ENCODE peak calls at places on chromosomes 1 and 21, in seven cellular contexts. M is K562, G is HepG2, H is HCT116, Q is SK-N-SH, Y is H1, O is GM12878. R is an unnamed sample.

GRCh38 chr1:229371624-229372023 is 28.8 kb upstream of the CCSAP start:
- DNase-seq in M (no peak), G (no peak), H (no peak), Q (no peak), Y (no peak), O (no peak), R (no peak)

GRCh38 chr1:43270421-43271095 is 775 bp downstream of the TMEM125 start:
- DNase-seq in M (peak), G (no peak), H (peak), Q (peak), Y (peak), O (no peak), R (no peak)

GRCh38 chr1:37858931-37859506 is 373 bp downstream of the MTF1 start:
- DNase-seq in M (no peak), G (no peak), H (no peak), Q (no peak), Y (no peak), O (no peak), R (no peak)

GRCh38 chr1:68442822-68443556 is 6.8 kb downstream of the RPE65 start:
- DNase-seq in M (peak), G (peak), H (peak), Q (peak), Y (no peak), O (no peak), R (peak)

GRCh38 chr1:39272027-39272790 is 67.7 kb downstream of the MACF1 start:
- DNase-seq in M (peak), G (peak), H (no peak), Q (no peak), Y (no peak), O (peak), R (no peak)

GRCh38 chr1:220318673-220319072 is 46.4 kb upstream of the RAB3GAP2 start:
- DNase-seq in M (no peak), G (no peak), H (no peak), Q (no peak), Y (no peak), O (no peak), R (no peak)

GRCh38 chr1:44318097-44319088 is 36.7 kb downstream of the ERI3 start:
- DNase-seq in M (peak), G (peak), H (no peak), Q (peak), Y (peak), O (no peak), R (no peak)

GRCh38 chr1:182588460-182589396 is at the start of gene RNASEL:
- DNase-seq in M (peak), G (no peak), H (peak), Q (no peak), Y (no peak), O (no peak), R (no peak)

GRCh38 chr1:6490181-6491075 is 1.0 kb downstream of the PLEKHG5 start:
- DNase-seq in M (peak), G (peak), H (peak), Q (peak), Y (no peak), O (peak), R (no peak)

GRCh38 chr1:197106869-197107268 is 39.6 kb downstream of the ASPM start:
- DNase-seq in M (no peak), G (no peak), H (no peak), Q (no peak), Y (no peak), O (no peak), R (no peak)

GRCh38 chr1:175520186-175520585 is 223.2 kb downstream of the TNR start:
- DNase-seq in M (no peak), G (no peak), H (no peak), Q (no peak), Y (no peak), O (no peak), R (no peak)

GRCh38 chr1:84540759-84541158 is 33.5 kb downstream of the CTBS start:
- DNase-seq in M (no peak), G (no peak), H (no peak), Q (no peak), Y (no peak), O (no peak), R (no peak)

GRCh38 chr1:209675567-209676154 is 449 bp downstream of the G0S2 start:
- DNase-seq in M (no peak), G (no peak), H (no peak), Q (peak), Y (no peak), O (no peak), R (no peak)

GRCh38 chr1:1284370-1285101 is 4.3 kb downstream of the SCNN1D start:
- DNase-seq in M (no peak), G (no peak), H (no peak), Q (peak), Y (no peak), O (no peak), R (no peak)

GRCh38 chr1:45491464-45492260 is 699 bp upstream of the TESK2 start:
- DNase-seq in M (no peak), G (no peak), H (no peak), Q (no peak), Y (no peak), O (no peak), R (no peak)

GRCh38 chr1:26016944-26017545 is 4.5 kb upstream of the EXTL1 start:
- DNase-seq in M (no peak), G (no peak), H (no peak), Q (no peak), Y (no peak), O (no peak), R (no peak)

GRCh38 chr21:45747802-45748445 is 104.4 kb downstream of the PCBP3 start:
- DNase-seq in M (no peak), G (no peak), H (peak), Q (peak), Y (no peak), O (no peak), R (no peak)

DNA sequence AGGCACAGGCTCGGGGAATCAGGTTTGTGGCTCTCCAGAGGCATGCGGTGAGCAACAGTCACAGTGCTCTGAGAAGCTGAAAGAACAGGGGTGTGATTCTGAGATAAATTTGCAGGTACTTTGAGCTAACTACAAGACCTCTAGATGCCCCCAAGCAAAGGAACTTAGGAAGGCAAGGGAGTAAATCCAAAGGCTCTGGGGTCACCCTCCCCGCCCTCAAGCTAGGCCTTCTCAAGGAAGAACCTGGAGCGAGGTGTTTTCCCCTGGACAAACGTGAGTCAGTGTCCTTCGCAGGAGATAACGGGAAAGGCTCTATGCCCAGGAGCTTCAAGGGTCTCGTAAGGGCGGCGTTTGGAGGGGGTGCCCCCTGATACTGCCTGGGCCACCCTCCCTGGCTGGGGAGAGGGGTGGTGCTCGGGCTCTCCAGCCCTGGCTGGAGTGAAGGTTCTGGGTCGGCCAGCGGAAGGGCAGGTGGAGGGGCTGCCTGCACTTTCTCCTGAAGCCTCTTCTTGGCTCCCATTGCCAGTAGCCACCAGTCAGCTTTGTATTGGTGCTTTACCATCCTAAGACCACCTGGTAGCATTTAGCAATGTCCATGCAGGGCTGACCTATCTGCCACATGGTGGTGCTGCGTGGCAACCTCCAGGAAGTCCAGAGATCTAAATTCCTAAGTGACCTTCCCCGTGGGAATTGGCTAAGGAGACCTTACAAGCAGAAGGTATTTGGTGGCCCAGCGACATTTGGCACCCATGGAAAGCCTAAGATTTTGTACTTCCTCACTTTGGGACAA is 44.0 kb downstream of the GPR161 start:
- DNase-seq in M (peak), G (peak), H (peak), Q (peak), Y (no peak), O (no peak), R (no peak)
- TF ChIP-seq SIN3A in M (no peak), G (no peak), H (no peak), Q (no peak), Y (no peak), O (no peak), R (no peak)

DNA sequence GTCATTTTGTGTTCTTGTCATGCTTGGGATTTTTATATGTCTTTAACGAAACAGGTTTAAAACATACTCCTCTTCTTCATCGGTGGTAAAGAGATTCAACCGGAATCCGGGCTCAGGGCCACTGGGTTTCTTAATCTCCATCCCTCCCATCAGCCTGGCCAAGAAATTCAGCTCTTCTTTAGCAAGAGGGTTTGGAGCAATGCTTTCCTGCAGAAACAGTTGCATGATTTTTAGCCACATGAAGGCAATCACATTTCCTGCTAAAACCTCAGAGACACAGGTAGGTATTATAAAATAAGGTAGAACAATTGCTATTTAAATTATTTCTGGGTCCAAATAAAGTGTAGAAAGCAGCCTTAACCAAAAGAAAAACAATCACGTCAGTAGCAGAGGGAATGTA is 22.7 kb upstream of the LSM10 start:
- DNase-seq in M (no peak), G (no peak), H (no peak), Q (no peak), Y (no peak), O (no peak), R (no peak)
- H3K4me3 ChIP-seq in M (no peak), G (no peak), H (no peak), Q (no peak), Y (no peak), O (no peak), R (no peak)

DNA sequence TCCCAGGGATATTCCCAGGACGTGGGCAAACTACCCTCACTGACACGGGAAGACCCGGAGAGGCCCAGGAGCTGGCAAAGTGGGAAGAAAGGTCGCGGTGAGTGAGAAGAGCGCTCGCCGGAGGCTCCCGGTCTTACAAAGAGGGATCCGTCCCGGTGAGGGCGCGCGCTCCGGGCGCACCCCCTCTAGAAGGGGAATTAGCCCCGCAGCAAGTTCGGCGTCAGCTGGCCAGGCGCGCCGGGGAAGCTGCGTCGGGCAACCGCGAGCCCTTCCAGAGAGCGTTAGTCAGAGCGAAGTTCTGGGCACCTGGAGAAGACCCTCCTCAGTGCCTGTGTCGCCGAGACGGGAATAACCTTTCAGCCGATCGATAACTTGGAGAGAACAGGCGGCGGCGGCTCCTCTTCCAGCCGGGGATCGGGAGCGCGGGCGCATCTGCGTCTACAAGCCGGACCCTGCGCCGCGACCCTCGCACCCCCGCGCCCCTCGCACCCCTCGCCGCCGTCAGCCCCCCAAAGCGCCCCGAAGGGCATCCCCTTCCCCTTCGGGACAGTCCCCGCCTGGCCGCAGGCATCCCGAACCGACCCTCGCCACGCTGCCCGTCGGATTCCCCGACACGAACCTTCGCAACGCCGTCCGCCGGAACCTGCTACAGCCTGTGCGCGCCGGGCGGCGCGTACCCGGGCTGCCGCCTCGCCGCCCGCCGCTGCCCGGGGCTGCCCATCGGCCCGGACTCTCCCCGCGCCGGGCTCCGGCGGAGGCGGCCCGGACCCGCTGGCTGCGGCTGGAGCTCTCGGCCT is 485 bp downstream of the SIPA1L2 start:
- DNase-seq in M (no peak), G (no peak), H (no peak), Q (peak), Y (no peak), O (no peak), R (no peak)
- TF ChIP-seq SIN3A in M (no peak), G (no peak), H (no peak), Q (no peak), Y (peak), O (no peak), R (no peak)

GRCh38 chr1:31798086-31798432 is 17.8 kb downstream of the SPOCD1 start:
- DNase-seq in M (no peak), G (no peak), H (no peak), Q (no peak), Y (no peak), O (no peak), R (no peak)

GRCh38 chr1:31798433-31799195 is 17.2 kb downstream of the SPOCD1 start:
- DNase-seq in M (no peak), G (peak), H (no peak), Q (no peak), Y (no peak), O (no peak), R (peak)

GRCh38 chr1:31799895-31800676 is 15.7 kb downstream of the SPOCD1 start:
- DNase-seq in M (no peak), G (no peak), H (no peak), Q (no peak), Y (no peak), O (no peak), R (no peak)

GRCh38 chr1:31800677-31800967 is 15.2 kb downstream of the SPOCD1 start:
- DNase-seq in M (no peak), G (no peak), H (no peak), Q (no peak), Y (no peak), O (no peak), R (no peak)

DNA sequence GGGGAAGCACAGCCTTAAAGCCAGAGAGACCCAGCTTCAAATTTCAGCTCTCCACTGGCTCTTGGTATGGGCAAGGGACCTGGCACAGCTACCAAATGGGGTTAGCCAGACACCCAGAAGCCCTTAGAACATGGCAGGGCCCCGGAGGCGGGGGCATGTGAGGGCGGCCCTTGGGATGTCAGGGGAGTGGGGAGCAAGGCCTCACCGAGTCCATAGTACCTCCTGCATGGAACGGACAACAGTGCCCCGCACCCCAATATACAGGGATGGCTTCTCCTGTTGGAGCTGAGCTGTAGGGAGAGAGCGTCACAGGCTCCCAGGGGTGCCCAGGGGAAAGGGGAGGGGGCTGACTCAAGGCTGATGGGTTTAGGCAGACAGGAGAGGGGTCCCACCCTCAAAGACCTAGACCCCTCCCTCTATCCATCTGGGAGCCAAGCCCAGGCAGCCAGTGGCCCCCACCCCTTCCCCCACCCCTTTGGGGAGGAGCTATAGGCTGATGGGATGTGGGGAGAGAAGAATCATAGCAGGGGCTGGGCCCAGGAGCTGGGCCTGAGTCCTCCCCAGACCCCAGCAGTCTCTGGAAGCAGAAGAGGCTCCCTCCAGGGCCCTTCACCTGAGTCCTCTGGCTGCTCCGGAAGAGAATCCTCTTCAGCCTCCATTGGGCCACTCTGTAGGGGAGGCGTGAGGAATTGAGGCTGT is 16.5 kb downstream of the SPOCD1 start:
- DNase-seq in M (peak), G (no peak), H (no peak), Q (no peak), Y (no peak), O (no peak), R (no peak)
- H3K4me3 ChIP-seq in M (no peak), G (no peak), H (no peak), Q (no peak), Y (no peak), O (no peak), R (no peak)

DNA sequence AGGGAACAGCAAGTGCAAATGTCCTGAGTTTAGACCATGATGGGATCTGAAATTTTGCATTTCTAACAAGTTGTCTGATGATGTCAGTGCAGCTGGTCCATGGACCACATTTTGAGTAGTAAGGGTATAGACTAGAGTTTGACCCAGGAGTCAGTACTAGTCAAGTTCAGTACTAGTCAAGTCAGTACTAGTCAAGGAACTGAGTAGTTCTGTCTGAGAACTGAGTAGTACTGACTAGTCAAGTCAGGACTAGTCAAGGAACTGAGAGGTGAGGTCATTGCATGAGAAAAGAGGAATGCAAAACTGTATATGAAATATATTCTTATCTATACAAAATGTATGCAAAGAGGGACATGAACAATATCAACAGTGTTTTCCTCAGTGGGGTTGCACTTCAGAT is 34.1 kb downstream of the TSEN15 start:
- DNase-seq in M (no peak), G (no peak), H (no peak), Q (no peak), Y (no peak), O (no peak), R (no peak)
- TF ChIP-seq SIN3A in M (no peak), G (no peak), H (no peak), Q (no peak), Y (no peak), O (no peak), R (no peak)

DNA sequence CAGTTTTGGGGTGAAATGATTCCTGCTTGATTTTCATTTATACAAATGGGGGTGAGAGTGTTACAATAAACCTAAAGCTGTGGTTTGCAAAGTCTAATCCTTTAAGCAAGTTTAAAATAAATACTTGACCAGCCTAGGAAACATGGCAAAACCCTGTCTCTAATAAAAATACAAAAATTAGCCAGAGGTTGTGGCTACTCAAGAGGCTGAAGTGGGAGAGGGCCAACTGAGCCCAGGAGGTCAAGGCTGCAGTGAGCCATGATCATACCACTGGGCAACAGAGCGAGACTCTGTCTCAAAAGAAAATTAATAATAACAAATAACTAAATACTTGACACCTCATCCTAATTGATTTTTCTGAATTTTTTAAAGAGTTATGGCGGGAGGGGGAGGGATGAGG is 110.8 kb downstream of the EIF4G3 start:
- DNase-seq in M (no peak), G (no peak), H (no peak), Q (no peak), Y (no peak), O (no peak), R (no peak)
- H3K4me3 ChIP-seq in M (no peak), G (no peak), H (no peak), Q (no peak), Y (no peak), O (no peak), R (no peak)

DNA sequence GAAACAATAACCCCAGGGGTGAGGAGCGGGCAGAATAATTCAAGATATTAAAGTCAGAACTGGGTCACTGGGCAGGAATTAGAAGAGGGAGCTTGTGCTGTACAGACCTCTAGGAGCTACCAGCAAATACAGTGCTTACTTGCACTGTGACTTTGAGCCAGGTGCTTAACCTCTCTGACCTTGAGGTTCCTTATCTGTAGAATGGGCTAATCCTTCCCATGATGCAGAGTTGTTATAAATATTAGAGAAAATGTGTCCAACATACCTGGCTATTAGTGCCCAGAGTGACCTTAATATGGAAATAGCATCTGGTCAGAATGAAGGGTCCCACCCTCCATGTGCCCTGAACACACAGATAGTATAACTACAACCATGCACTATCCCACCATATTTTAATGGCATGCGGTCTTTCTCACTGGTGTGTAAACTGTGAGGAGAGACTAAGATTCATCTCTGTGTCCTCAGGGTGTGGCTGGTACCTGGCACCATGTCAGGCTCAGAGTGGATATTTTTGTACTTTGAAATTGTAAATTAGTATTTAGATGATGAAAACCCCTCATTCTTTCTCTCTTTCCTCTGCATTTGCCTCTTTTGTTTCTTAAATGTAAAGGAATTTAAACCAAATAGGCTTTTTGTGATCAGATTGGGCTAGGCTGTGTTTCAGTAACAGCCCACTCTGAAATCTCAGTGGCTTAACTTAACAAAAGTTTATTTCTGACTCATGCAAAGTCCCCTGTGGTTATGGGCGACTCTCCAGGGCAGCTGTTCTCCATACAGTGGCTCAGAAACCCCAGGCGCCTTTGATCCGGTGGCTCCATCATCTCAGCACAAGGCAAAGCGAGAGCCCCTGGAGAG is 60.0 kb upstream of the ROR1 start:
- DNase-seq in M (no peak), G (no peak), H (peak), Q (no peak), Y (no peak), O (no peak), R (no peak)
- TF ChIP-seq SIN3A in M (no peak), G (no peak), H (no peak), Q (no peak), Y (no peak), O (no peak), R (no peak)

R was measured in Panc1.